ENCODE peak calls at places on chromosomes 4 and X, in eight cellular contexts. H is fibroblast of lung; I is transverse colon; K is heart right ventricle; J is CD4-positive, alpha-beta memory T cell; L is uterus; O is IMR-90; Y is prostate gland. S is an unnamed sample.

GRCh38 chr4:9894604-9895361 is 113.3 kb downstream of the DRD5 start:
- DNase-seq in H (no peak), J (no peak), O (no peak), Y (no peak), K (no peak), L (no peak), I (no peak), S (no peak)

GRCh38 chr4:150039790-150040189 is 38.5 kb upstream of the DCLK2 start:
- DNase-seq in J (no peak), L (no peak), Y (no peak), K (no peak), O (no peak), H (no peak), I (no peak), S (no peak)

GRCh38 chrX:149314031-149314430 is 191.1 kb downstream of the IDS start:
- DNase-seq in O (no peak), H (peak; percentile 5), K (no peak), I (no peak), L (no peak), J (no peak), Y (no peak), S (no peak)

GRCh38 chrX:130716822-130717405 is 186.1 kb downstream of the ENOX2 start:
- DNase-seq in Y (no peak), K (no peak), L (no peak), I (no peak), H (no peak), J (no peak), O (no peak), S (no peak)

GRCh38 chr4:7756561-7757355 is 182.9 kb downstream of the AFAP1 start:
- DNase-seq in Y (no peak), J (no peak), L (no peak), I (no peak), O (no peak), K (peak; percentile 7), H (no peak), S (no peak)

GRCh38 chr4:101599620-101600019 is 190.9 kb upstream of the BANK1 start:
- DNase-seq in H (peak; percentile 71), K (no peak), I (no peak), J (no peak), L (no peak), Y (no peak), O (peak; percentile 56), S (no peak)

GRCh38 chrX:23902419-23902818 is 5.3 kb downstream of the APOO start:
- DNase-seq in O (peak; percentile 73), J (peak; percentile 36), L (no peak), K (no peak), Y (peak; percentile 22), I (no peak), H (peak; percentile 80), S (no peak)

GRCh38 chr4:38871593-38871992 is 4.0 kb downstream of the FAM114A1 start:
- DNase-seq in I (no peak), Y (no peak), L (no peak), J (no peak), O (peak; percentile 28), H (no peak), K (no peak), S (no peak)

GRCh38 chrX:23504895-23505294 is 162.4 kb upstream of the PRDX4 start:
- DNase-seq in H (peak; percentile 2), Y (no peak), I (no peak), O (no peak), L (no peak), K (no peak), J (no peak), S (no peak)

GRCh38 chr4:22969314-22969896 is 276.7 kb downstream of the GBA3 start:
- DNase-seq in Y (no peak), O (peak; percentile 4), H (peak; percentile 47), J (no peak), K (no peak), I (no peak), L (no peak), S (no peak)

GRCh38 chrX:101417190-101417589 is 9.2 kb downstream of the HNRNPH2 start:
- DNase-seq in H (no peak), Y (no peak), L (no peak), K (no peak), I (no peak), J (no peak), O (no peak), S (no peak)

GRCh38 chr4:158787718-158788441 is 19.1 kb downstream of the FNIP2 start:
- DNase-seq in J (no peak), H (no peak), K (no peak), L (no peak), O (no peak), Y (no peak), I (no peak), S (no peak)

GRCh38 chr4:59597536-59598232 is 1602.4 kb upstream of the ADGRL3 start:
- DNase-seq in Y (no peak), O (no peak), L (no peak), I (no peak), K (no peak), H (no peak), J (no peak), S (no peak)

GRCh38 chr4:138775890-138776289 is 239.7 kb upstream of the NOCT start:
- DNase-seq in I (no peak), K (no peak), L (no peak), O (no peak), J (no peak), Y (no peak), H (peak; percentile 21), S (no peak)

GRCh38 chrX:112067601-112068000 is 15.0 kb downstream of the TRPC5 start:
- DNase-seq in H (no peak), Y (no peak), J (no peak), O (no peak), L (no peak), K (no peak), I (no peak), S (no peak)

GRCh38 chr4:129929984-129930383 is 834.0 kb downstream of the C4orf33 start:
- DNase-seq in I (no peak), J (no peak), Y (no peak), O (no peak), H (no peak), L (no peak), K (no peak), S (no peak)

GRCh38 chrX:1424452-1424851 is 28.3 kb downstream of the ASMTL start:
- DNase-seq in Y (no peak), O (no peak), I (no peak), L (no peak), H (no peak), J (no peak), K (no peak), S (no peak)
- H3K4me1 ChIP-seq in Y (no peaks in the 10 kb centered on the region), O (no peaks in the 10 kb centered on the region), I (no peaks in the 10 kb centered on the region), L (no peaks in the 10 kb centered on the region), H (no peaks in the 10 kb centered on the region), J (no peaks in the 10 kb centered on the region), K (no peaks in the 10 kb centered on the region), S (no peaks in the 10 kb centered on the region)

DNA sequence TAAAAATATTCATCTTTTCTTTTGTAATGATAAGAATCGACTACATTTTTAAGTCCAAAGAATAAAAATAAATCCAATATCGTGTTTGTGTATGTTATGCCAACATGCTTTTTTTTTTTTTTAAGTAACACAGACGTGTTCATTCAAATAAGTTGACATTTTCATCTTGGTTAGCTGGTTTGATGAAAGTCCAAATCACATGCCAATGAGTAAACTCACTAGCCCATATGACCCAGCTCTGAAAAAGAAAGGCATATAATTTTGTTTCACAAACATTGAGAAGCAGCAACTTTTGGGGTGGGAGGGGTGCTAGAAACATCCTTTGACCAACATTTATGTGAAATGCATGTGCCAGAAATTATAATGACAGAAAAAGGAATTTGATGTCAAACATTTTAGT is 61.6 kb upstream of the SPP1 start:
- DNase-seq in J (no peak), K (no peak), L (no peak), I (no peak), O (no peak), H (peak; percentile 49), Y (no peak), S (no peak)
- H3K27ac ChIP-seq in J (no peak overlapping the region), K (no peak overlapping the region), L (no peak overlapping the region), I (no peak overlapping the region), O (no peak overlapping the region), H (no peak overlapping the region), Y (no peak overlapping the region), S (no peak overlapping the region)

DNA sequence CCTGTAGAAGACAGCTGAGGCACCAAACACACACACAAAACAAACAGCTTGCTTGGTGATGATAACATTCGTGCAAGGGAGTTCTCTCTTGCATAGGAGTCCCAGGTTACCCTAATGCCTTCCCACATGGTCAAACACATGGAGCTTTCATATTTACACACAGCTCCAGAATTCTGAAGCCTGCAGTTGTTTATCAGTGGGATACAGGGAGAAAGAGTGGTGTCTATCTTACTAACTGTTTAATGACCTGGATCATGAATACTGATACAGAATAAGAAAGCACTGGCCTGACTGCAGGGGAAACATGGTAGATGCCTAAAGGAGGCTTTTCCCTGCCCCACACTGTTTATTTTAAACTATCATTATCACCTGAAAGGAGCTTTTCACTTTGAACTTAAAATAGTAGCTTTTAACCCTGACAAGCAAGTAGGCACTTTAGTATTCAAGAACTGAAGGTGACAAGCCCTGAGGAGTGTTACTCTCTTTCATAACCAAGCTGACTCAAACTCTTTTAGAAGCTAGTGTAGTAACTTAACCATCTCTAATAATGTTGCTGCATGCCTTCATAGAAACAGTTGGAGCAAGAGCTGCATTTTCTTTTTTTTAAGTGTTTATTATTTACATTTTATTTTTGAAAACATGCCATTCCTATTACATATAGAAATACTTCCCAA is 15.6 kb downstream of the TET2 start:
- DNase-seq in Y (no peak), L (no peak), O (no peak), H (no peak), I (no peak), K (no peak), J (no peak), S (no peak)
- H3K4me3 ChIP-seq in Y (no peak overlapping the region), L (no peak overlapping the region), O (no peak overlapping the region), H (no peak overlapping the region), I (no peak overlapping the region), K (no peak overlapping the region), J (no peak overlapping the region), S (no peak overlapping the region)

GRCh38 chrX:44431206-44431605 is 87.7 kb upstream of the EFHC2 start:
- DNase-seq in J (no peak), Y (peak; percentile 5), H (peak; percentile 41), O (peak; percentile 16), K (no peak), L (no peak), I (no peak), S (no peak)

GRCh38 chrX:44433556-44433955 is 90.1 kb upstream of the EFHC2 start:
- DNase-seq in O (no peak), J (no peak), H (no peak), L (no peak), I (no peak), Y (no peak), K (no peak), S (no peak)

GRCh38 chrX:44428989-44429627 is 85.6 kb upstream of the EFHC2 start:
- DNase-seq in I (no peak), H (no peak), L (no peak), O (no peak), J (no peak), K (no peak), Y (no peak), S (no peak)

GRCh38 chrX:44435047-44435446 is 91.6 kb upstream of the EFHC2 start:
- DNase-seq in I (no peak), Y (no peak), L (no peak), K (no peak), J (no peak), O (no peak), H (no peak), S (no peak)

DNA sequence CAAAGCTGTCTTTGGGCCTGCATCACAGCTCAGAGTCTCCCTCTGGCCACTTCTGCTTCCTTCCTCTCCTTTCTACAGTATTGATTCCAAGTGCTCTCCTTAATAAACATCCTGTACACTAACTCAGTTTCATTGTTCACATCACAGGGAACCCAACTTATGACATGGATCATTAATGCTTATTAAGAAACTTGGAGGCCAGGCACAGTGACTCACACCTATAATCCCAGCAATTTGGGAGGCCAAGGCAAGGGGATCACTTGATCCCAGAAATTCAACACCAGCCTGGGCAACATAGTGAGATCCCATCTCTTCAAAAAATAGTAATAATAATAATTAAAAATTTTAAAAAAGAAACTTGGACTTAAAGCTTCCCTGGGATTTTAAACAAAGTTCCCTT is 89.2 kb upstream of the EFHC2 start:
- DNase-seq in J (no peak), O (peak; percentile 3), Y (peak; percentile 12), L (no peak), H (peak; percentile 43), I (no peak), K (no peak), S (peak; percentile 31)
- H3K4me1 ChIP-seq in J (no peaks in the 10 kb centered on the region), O (no peaks in the 10 kb centered on the region), Y (no peaks in the 10 kb centered on the region), L (no peaks in the 10 kb centered on the region), H (no peaks in the 10 kb centered on the region), I (no peaks in the 10 kb centered on the region), K (no peaks in the 10 kb centered on the region), S (no peaks in the 10 kb centered on the region)